ENCODE peak calls at places on chromosomes 2 and 18, in four cellular contexts. B, G, A and T are unnamed samples.

GRCh38 chr2:73088703-73089102 is 17.2 kb upstream of the SFXN5 start:
- DNase-seq in G (no peak), B (no peak), A (no peak), T (no peak)

GRCh38 chr18:44901283-44901682 is 220.6 kb downstream of the SETBP1 start:
- DNase-seq in A (no peak), B (no peak), G (no peak), T (no peak)

GRCh38 chr2:138579556-138579955 is 78.0 kb downstream of the SPOPL start:
- DNase-seq in B (no peak), G (no peak), A (no peak), T (no peak)

GRCh38 chr2:68806511-68807109 is 64.6 kb downstream of the BMP10 start:
- DNase-seq in B (no peak), A (no peak), G (no peak), T (no peak)

GRCh38 chr2:85355521-85355920 is 952 bp downstream of the ELMOD3 start:
- DNase-seq in B (no peak), A (no peak), G (no peak), T (no peak)

GRCh38 chr2:177669625-177670330 is 277.2 kb downstream of the AGPS start:
- DNase-seq in A (no peak), B (no peak), G (no peak), T (no peak)

GRCh38 chr2:46008082-46008870 is 288.9 kb upstream of the EPAS1 start:
- DNase-seq in B (no peak), G (peak; percentile 20), A (no peak), T (no peak)

GRCh38 chr2:112920923-112921532 is 10.1 kb downstream of the IL37 start:
- DNase-seq in A (no peak), G (no peak), B (no peak), T (no peak)

GRCh38 chr2:191611614-191612013 is 66.3 kb upstream of the NABP1 start:
- DNase-seq in G (no peak), B (no peak), A (no peak), T (no peak)

GRCh38 chr2:233800231-233800630 is 22.1 kb downstream of the MROH2A start:
- DNase-seq in B (no peak), A (no peak), G (no peak), T (no peak)

GRCh38 chr2:226661789-226662545 is 137.7 kb downstream of the IRS1 start:
- DNase-seq in A (no peak), B (peak; percentile 16), G (no peak), T (no peak)

GRCh38 chr2:236180831-236181453 is 12.8 kb upstream of the GBX2 start:
- DNase-seq in G (peak; percentile 84), B (peak; percentile 67), A (peak; percentile 60), T (no peak)

GRCh38 chr18:32582455-32582854 is 111.8 kb upstream of the GAREM1 start:
- DNase-seq in B (no peak), A (no peak), G (no peak), T (no peak)

GRCh38 chr2:206192157-206192556 is 32.5 kb downstream of the EEF1B2 start:
- DNase-seq in B (no peak), A (no peak), G (no peak), T (no peak)

GRCh38 chr2:6445156-6445555 is 420.6 kb downstream of the CMPK2 start:
- DNase-seq in A (no peak), B (no peak), G (no peak), T (no peak)

GRCh38 chr2:43103093-43103404 is 123.4 kb downstream of the ZFP36L2 start:
- DNase-seq in G (no peak), B (no peak), A (no peak), T (no peak)

GRCh38 chr2:185360776-185361175 is 377.8 kb upstream of the FSIP2 start:
- DNase-seq in A (no peak), B (no peak), G (no peak), T (no peak)

GRCh38 chr2:134689303-134689702 is 29.5 kb downstream of the TMEM163 start:
- DNase-seq in B (no peak), A (no peak), G (no peak), T (no peak)

GRCh38 chr2:131104487-131105155 is 515 bp upstream of the PLEKHB2 start:
- DNase-seq in A (peak; percentile 64), G (no peak), B (peak; percentile 69), T (peak; percentile 5)

GRCh38 chr2:218671077-218671653 is 637 bp downstream of the RNF25 start:
- DNase-seq in A (no peak), B (no peak), G (no peak), T (no peak)

GRCh38 chr2:209323738-209324137 is 100.1 kb upstream of the MAP2 start:
- DNase-seq in G (no peak), B (peak; percentile 6), A (no peak), T (no peak)

GRCh38 chr2:199309411-199309810 is 148.3 kb downstream of the SATB2 start:
- DNase-seq in A (no peak), G (no peak), B (no peak), T (no peak)

GRCh38 chr2:113977660-113978523 is 88.0 kb downstream of the ACTR3 start:
- DNase-seq in G (no peak), A (peak; percentile 100), B (no peak), T (no peak)

GRCh38 chr2:17300141-17300540 is 218.1 kb downstream of the RAD51AP2 start:
- DNase-seq in A (no peak), G (no peak), B (no peak), T (no peak)

GRCh38 chr2:25372405-25373268 is 30.9 kb upstream of the DNMT3A start:
- DNase-seq in B (no peak), G (no peak), A (no peak), T (no peak)

GRCh38 chr2:69601179-69601612 is 42.3 kb downstream of the AAK1 start:
- DNase-seq in A (peak; percentile 49), B (peak; percentile 85), G (no peak), T (no peak)

GRCh38 chr2:112143150-112143549 is 5.0 kb downstream of the FBLN7 start:
- DNase-seq in B (no peak), A (no peak), G (no peak), T (no peak)

GRCh38 chr2:178194600-178195389 is 483 bp downstream of the OSBPL6 start:
- DNase-seq in A (no peak), B (peak; percentile 64), G (peak; percentile 81), T (no peak)

GRCh38 chr2:134276381-134277172 is 22.7 kb downstream of the MGAT5 start:
- DNase-seq in A (no peak), G (no peak), B (no peak), T (no peak)

GRCh38 chr2:58762176-58762781 is 521.2 kb upstream of the FANCL start:
- DNase-seq in A (peak; percentile 35), G (peak; percentile 84), B (peak; percentile 41), T (no peak)

GRCh38 chr18:56112013-56112749 is 524.2 kb upstream of the TCF4 start:
- DNase-seq in G (no peak), B (no peak), A (no peak), T (peak; percentile 45)

GRCh38 chr2:205170399-205170798 is 511.9 kb upstream of the NRP2 start:
- DNase-seq in G (no peak), A (no peak), B (peak; percentile 8), T (no peak)

GRCh38 chr2:170816499-170817246 is at the start of gene GAD1:
- DNase-seq in G (peak; percentile 79), B (peak; percentile 87), A (peak; percentile 18), T (no peak)

GRCh38 chr18:13216732-13217465 is 1.7 kb upstream of the LDLRAD4 start:
- DNase-seq in A (no peak), B (no peak), G (peak; percentile 72), T (no peak)

GRCh38 chr2:70807102-70807827 is 13.1 kb downstream of the CLEC4F start:
- DNase-seq in G (no peak), A (peak; percentile 98), B (no peak), T (no peak)

GRCh38 chr2:11228692-11229091 is 73.4 kb downstream of the SLC66A3 start:
- DNase-seq in A (no peak), G (no peak), B (peak; percentile 19), T (no peak)

GRCh38 chr2:33521791-33522281 is 45.4 kb downstream of the RASGRP3 start:
- DNase-seq in B (no peak), G (no peak), A (no peak), T (no peak)

DNA sequence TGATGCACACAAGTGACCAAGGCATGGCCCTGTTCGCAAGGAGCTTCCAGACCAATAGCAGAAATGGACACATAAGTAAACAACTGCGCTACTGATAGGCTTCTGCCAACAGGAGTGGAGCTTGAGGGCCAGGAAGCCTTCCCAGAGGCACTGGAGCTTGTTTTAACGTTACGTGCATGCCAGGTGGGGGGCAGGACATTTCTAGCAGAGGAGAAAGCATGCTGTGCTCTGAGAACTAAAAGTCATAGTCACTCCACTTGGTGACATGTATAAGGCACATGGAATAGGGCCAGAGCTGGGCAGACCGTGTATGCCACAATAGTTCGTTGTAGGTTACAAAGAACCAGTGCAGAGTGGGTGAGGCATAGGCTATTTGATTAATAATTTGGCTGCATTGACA is 184.2 kb downstream of the NEDD4L start:
- DNase-seq in A (no peak), B (no peak), G (no peak), T (no peak)
- TF ChIP-seq RAD21 in A (no peak), B (no peak), G (no peak), T (no peak)

GRCh38 chr2:27960237-27960912 is 69.8 kb downstream of the BABAM2 start:
- DNase-seq in A (no peak), G (no peak), B (no peak), T (no peak)

GRCh38 chr2:27956895-27957294 is 66.4 kb downstream of the BABAM2 start:
- DNase-seq in B (no peak), A (no peak), G (no peak), T (no peak)

GRCh38 chr2:27959496-27959895 is 69.0 kb downstream of the BABAM2 start:
- DNase-seq in G (no peak), A (peak; percentile 69), B (no peak), T (no peak)

GRCh38 chr2:27955762-27956161 is 65.2 kb downstream of the BABAM2 start:
- DNase-seq in G (no peak), A (no peak), B (no peak), T (no peak)

GRCh38 chr2:27958711-27959378 is 68.3 kb downstream of the BABAM2 start:
- DNase-seq in B (no peak), A (no peak), G (no peak), T (no peak)
- TF ChIP-seq ATF2 in B (no peak), A (no peak), G (no peak), T (no peak)

DNA sequence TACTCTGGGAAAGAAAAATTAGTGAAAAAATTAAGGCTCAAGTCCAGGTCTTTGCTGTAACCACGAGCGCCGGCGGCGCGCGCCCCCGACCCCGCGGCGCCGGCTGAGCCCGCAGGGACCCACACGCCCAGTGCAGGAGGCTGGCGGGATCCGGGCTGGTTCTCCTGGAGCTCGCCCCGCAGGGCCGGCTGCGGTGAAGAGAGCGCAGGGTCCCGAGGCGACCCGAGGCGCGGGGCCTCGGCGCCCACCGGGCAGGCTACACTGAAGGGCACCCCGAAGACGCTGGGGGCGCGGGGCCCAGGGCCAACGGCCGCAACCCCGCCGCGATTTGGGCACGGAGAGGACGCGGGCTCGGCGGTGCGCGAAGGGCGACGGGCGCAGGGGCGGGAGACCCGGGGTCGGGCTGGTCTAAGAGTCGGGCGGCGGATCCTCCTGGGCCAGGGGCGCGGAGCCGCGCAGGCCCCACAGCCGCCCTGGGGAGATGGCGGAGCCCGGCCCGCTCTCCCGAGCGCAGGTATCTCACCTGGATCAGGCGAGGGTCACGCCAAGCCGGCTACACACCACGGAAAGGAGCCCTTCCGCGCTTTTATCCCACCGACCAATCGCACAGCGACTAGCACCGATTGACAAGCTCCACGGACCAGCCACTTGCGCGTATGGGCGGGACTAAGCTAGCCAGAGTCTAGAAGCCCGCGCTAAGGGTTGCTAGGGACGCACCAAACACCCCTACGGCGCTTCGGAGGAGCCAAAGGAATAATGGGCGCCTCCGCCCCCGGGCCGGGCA is at the start of gene PASK:
- DNase-seq in A (peak; percentile 96), G (peak; percentile 93), B (peak; percentile 90), T (peak; percentile 79)
- TF ChIP-seq CBX5 in A (no peak), G (no peak), B (no peak), T (no peak)

GRCh38 chr2:219775506-219775905 is 148.1 kb downstream of the SLC4A3 start:
- DNase-seq in B (no peak), A (no peak), G (no peak), T (no peak)
- TF ChIP-seq RAD21 in B (no peak), A (no peak), G (no peak), T (no peak)